ENCODE peak calls at places on chromosomes 4 and X, in four cellular contexts. One of them, this sample, is unnamed. For H3K4me1, the result is how much of the 10 kb centered on the place peaks cover.

GRCh38 chrX:15301924-15302323 is 13.5 kb downstream of the ASB11 start:
- DNase-seq in spleen: no peak
- DNase-seq in heart left ventricle: no peak
- DNase-seq in cardiac muscle cell: no peak
- DNase-seq in this sample: peak

GRCh38 chr4:164536829-164537228 is 217.1 kb upstream of the SMIM31 start:
- DNase-seq in spleen: no peak
- DNase-seq in heart left ventricle: no peak
- DNase-seq in cardiac muscle cell: peak
- DNase-seq in this sample: peak

GRCh38 chrX:132041016-132041415 is 17.9 kb downstream of the STK26 start:
- DNase-seq in spleen: no peak
- DNase-seq in heart left ventricle: no peak
- DNase-seq in cardiac muscle cell: no peak
- DNase-seq in this sample: no peak

GRCh38 chrX:34063616-34064015 is 68.5 kb downstream of the FAM47A start:
- DNase-seq in spleen: no peak
- DNase-seq in heart left ventricle: no peak
- DNase-seq in cardiac muscle cell: no peak
- DNase-seq in this sample: no peak

GRCh38 chr4:96175871-96176270 is 336.0 kb downstream of the PDHA2 start:
- DNase-seq in spleen: no peak
- DNase-seq in heart left ventricle: no peak
- DNase-seq in cardiac muscle cell: no peak
- DNase-seq in this sample: no peak

GRCh38 chr4:182293836-182294235 is 50.6 kb downstream of the TENM3 start:
- DNase-seq in spleen: no peak
- DNase-seq in heart left ventricle: no peak
- DNase-seq in cardiac muscle cell: no peak
- DNase-seq in this sample: no peak

GRCh38 chr4:123452585-123452984 is 56.0 kb downstream of the SPRY1 start:
- DNase-seq in spleen: no peak
- DNase-seq in heart left ventricle: peak
- DNase-seq in cardiac muscle cell: no peak
- DNase-seq in this sample: peak

GRCh38 chr4:104446431-104446925 is 48.2 kb downstream of the CXXC4 start:
- DNase-seq in spleen: no peak
- DNase-seq in heart left ventricle: no peak
- DNase-seq in cardiac muscle cell: no peak
- DNase-seq in this sample: no peak

GRCh38 chr4:141427726-141428296 is 207.1 kb downstream of the ZNF330 start:
- DNase-seq in spleen: no peak
- DNase-seq in heart left ventricle: no peak
- DNase-seq in cardiac muscle cell: no peak
- DNase-seq in this sample: no peak

GRCh38 chr4:122129061-122129460 is 23.1 kb upstream of the BLTP1 start:
- DNase-seq in spleen: no peak
- DNase-seq in heart left ventricle: no peak
- DNase-seq in cardiac muscle cell: no peak
- DNase-seq in this sample: no peak

GRCh38 chr4:1192091-1192492 is 19.7 kb upstream of the SPON2 start:
- DNase-seq in spleen: peak
- DNase-seq in heart left ventricle: peak
- DNase-seq in cardiac muscle cell: no peak
- DNase-seq in this sample: peak

GRCh38 chr4:87529187-87529586 is at the start of gene SPARCL1:
- DNase-seq in spleen: no peak
- DNase-seq in heart left ventricle: peak
- DNase-seq in cardiac muscle cell: no peak
- DNase-seq in this sample: no peak

GRCh38 chr4:110666030-110666429 is 43.2 kb upstream of the PITX2 start:
- DNase-seq in spleen: no peak
- DNase-seq in heart left ventricle: no peak
- DNase-seq in cardiac muscle cell: no peak
- DNase-seq in this sample: no peak

GRCh38 chr4:687048-687974 is 1.6 kb downstream of the SLC49A3 start:
- DNase-seq in spleen: peak
- DNase-seq in heart left ventricle: peak
- DNase-seq in cardiac muscle cell: no peak
- DNase-seq in this sample: peak

GRCh38 chr4:147981305-147981704 is 249.4 kb downstream of the ARHGAP10 start:
- DNase-seq in spleen: no peak
- DNase-seq in heart left ventricle: no peak
- DNase-seq in cardiac muscle cell: no peak
- DNase-seq in this sample: no peak

GRCh38 chr4:830776-831482 is 5.0 kb upstream of the CPLX1 start:
- DNase-seq in spleen: peak
- DNase-seq in heart left ventricle: no peak
- DNase-seq in cardiac muscle cell: no peak
- DNase-seq in this sample: peak

GRCh38 chr4:69822198-69822597 is 37.7 kb downstream of the SULT1E1 start:
- DNase-seq in spleen: no peak
- DNase-seq in heart left ventricle: no peak
- DNase-seq in cardiac muscle cell: no peak
- DNase-seq in this sample: no peak
- H3K27ac ChIP-seq in spleen: no peak
- H3K27ac ChIP-seq in heart left ventricle: no peak
- H3K27ac ChIP-seq in cardiac muscle cell: no peak
- H3K27ac ChIP-seq in this sample: no peak

GRCh38 chrX:47366051-47366722 is 4.2 kb upstream of the ZNF157 start:
- DNase-seq in spleen: peak
- DNase-seq in heart left ventricle: peak
- DNase-seq in cardiac muscle cell: peak
- DNase-seq in this sample: peak
- TF ChIP-seq CTCF in spleen: no peak
- TF ChIP-seq CTCF in heart left ventricle: no peak
- TF ChIP-seq CTCF in cardiac muscle cell: peak
- TF ChIP-seq CTCF in this sample: no peak

GRCh38 chr4:7876096-7876993 is 63.3 kb downstream of the AFAP1 start:
- DNase-seq in spleen: no peak
- DNase-seq in heart left ventricle: no peak
- DNase-seq in cardiac muscle cell: peak
- DNase-seq in this sample: no peak
- H3K4me1 ChIP-seq in spleen: under half
- H3K4me1 ChIP-seq in heart left ventricle: under half
- H3K4me1 ChIP-seq in cardiac muscle cell: under half
- H3K4me1 ChIP-seq in this sample: under half

GRCh38 chrX:16635040-16635439 is 14.9 kb upstream of the S100G start:
- DNase-seq in spleen: no peak
- DNase-seq in heart left ventricle: no peak
- DNase-seq in cardiac muscle cell: no peak
- DNase-seq in this sample: no peak
- H3K27ac ChIP-seq in spleen: no peak
- H3K27ac ChIP-seq in heart left ventricle: no peak
- H3K27ac ChIP-seq in cardiac muscle cell: no peak
- H3K27ac ChIP-seq in this sample: no peak

GRCh38 chrX:8820910-8821527 is 19.8 kb upstream of the FAM9A start:
- DNase-seq in spleen: no peak
- DNase-seq in heart left ventricle: no peak
- DNase-seq in cardiac muscle cell: peak
- DNase-seq in this sample: no peak
- TF ChIP-seq CTCF in spleen: no peak
- TF ChIP-seq CTCF in heart left ventricle: no peak
- TF ChIP-seq CTCF in cardiac muscle cell: peak
- TF ChIP-seq CTCF in this sample: no peak

DNA sequence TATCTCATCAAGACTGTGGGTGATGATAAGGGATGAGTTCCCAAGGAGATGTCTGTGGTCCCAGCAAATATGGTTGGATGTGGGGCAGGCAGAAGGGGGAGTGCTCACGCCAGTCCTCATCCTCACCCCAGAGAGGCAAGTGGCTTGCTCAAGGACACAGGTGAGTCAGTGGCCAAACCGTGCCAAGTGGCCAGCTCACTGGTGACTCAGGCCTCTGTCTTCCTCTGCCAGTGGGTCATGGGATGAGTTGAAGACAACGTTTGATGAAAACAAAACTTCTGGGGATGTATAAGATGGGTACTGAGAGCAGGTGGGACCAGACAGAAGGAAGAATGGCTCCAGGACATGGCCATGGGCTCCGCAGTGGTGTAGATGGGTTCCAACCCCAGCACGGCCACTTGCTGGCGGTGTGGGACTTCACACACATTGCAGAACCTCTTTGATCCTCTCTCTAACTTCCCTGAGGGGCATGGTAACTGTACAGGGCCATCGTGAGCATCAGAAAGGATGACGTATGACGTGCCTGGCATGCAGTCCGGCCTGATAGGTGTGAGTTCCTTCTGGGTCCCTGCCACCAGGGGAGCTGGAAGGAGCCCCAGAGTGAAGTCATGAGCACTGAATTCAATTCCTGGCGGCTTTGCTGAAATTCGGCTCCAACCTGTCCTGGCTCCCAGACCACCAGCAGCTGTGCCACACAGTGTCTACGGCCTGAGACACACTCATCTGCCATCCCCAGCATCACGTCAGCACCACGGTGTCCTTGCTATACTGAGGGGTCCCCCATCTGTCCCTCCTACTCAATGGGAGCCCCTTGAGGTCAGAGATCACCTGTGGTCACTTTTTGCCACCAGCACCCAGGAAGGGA is 41.3 kb upstream of the GPR78 start:
- DNase-seq in spleen: peak
- DNase-seq in heart left ventricle: no peak
- DNase-seq in cardiac muscle cell: no peak
- DNase-seq in this sample: no peak
- H3K4me1 ChIP-seq in spleen: under half
- H3K4me1 ChIP-seq in heart left ventricle: under half
- H3K4me1 ChIP-seq in cardiac muscle cell: under half
- H3K4me1 ChIP-seq in this sample: under half

GRCh38 chrX:50677789-50678188 is 136.2 kb downstream of the SHROOM4 start:
- DNase-seq in spleen: no peak
- DNase-seq in heart left ventricle: no peak
- DNase-seq in cardiac muscle cell: no peak
- DNase-seq in this sample: no peak
- H3K27ac ChIP-seq in spleen: no peak
- H3K27ac ChIP-seq in heart left ventricle: no peak
- H3K27ac ChIP-seq in cardiac muscle cell: no peak
- H3K27ac ChIP-seq in this sample: no peak

DNA sequence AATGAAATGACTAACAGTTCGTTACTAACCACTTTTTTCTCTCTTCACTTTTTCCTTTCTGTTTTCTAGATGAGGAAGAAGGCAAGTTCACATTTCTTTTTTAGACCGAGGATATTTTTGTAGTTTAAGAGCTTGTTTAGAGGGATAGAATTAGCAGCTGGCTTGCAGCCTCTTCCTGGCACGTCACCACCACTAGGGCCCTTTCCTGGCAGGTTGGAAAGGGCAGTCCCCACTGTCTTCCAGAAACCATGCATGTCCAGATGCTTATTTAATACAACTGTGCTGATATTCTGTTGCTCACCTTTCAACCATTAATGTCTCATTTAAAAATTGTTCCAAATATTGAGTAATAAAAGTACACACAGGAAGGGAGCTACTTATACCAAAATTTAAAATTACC is 209.5 kb upstream of the PACRGL start:
- DNase-seq in spleen: no peak
- DNase-seq in heart left ventricle: no peak
- DNase-seq in cardiac muscle cell: peak
- DNase-seq in this sample: no peak
- TF ChIP-seq CTCF in spleen: no peak
- TF ChIP-seq CTCF in heart left ventricle: no peak
- TF ChIP-seq CTCF in cardiac muscle cell: no peak
- TF ChIP-seq CTCF in this sample: no peak

DNA sequence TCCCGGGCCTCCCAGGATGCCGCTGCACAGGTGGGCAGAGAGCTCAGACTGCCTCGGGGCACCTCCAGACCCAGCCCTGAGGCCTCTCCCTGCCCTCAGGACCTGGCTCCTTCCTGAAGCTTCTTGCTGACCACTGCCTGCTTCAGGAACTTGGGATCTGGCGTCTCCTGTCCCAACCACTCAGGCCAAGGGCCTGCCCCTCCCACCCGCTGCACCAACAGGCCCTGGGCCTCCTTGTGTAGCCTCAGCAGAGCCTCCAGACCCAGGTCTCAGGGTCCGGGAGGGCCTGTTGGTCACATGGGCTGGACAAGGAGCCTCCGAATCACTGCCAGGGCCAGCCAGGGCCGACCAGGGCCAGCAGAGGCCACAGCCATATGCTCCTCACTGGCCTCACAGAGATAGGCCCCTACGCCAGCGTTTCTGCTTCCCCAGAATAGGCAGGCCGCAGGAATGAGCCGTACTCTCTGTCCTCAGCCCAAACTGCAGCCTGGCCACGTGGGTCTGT is 2.8 kb downstream of the MXD4 start:
- DNase-seq in spleen: no peak
- DNase-seq in heart left ventricle: peak
- DNase-seq in cardiac muscle cell: no peak
- DNase-seq in this sample: peak
- H3K4me1 ChIP-seq in spleen: half or more
- H3K4me1 ChIP-seq in heart left ventricle: half or more
- H3K4me1 ChIP-seq in cardiac muscle cell: under half
- H3K4me1 ChIP-seq in this sample: half or more

GRCh38 chr4:31169851-31170250 is 449.7 kb downstream of the PCDH7 start:
- DNase-seq in spleen: no peak
- DNase-seq in heart left ventricle: no peak
- DNase-seq in cardiac muscle cell: no peak
- DNase-seq in this sample: no peak
- H3K27ac ChIP-seq in spleen: no peak
- H3K27ac ChIP-seq in heart left ventricle: no peak
- H3K27ac ChIP-seq in cardiac muscle cell: no peak
- H3K27ac ChIP-seq in this sample: no peak

This sample was measured in tibial artery.